ENCODE peak calls at places on chromosome 14, in six cellular contexts. R is right lobe of liver, Y is sigmoid colon, L is adrenal gland, E is prostate gland, M is A549. O is an unnamed sample.

GRCh38 chr14:70907996-70908917 is 998 bp downstream of the PCNX1 start:
- DNase-seq in R (peak), Y (peak), L (peak), E (peak), M (peak), O (peak)

GRCh38 chr14:90513151-90514014 is 116.6 kb downstream of the CALM1 start:
- DNase-seq in R (no peak), Y (peak), L (no peak), E (peak), M (peak), O (no peak)

GRCh38 chr14:24986206-24986893 is 63.6 kb downstream of the STXBP6 start:
- DNase-seq in R (no peak), Y (peak), L (no peak), E (no peak), M (no peak), O (no peak)

GRCh38 chr14:71155743-71156142 is 248.5 kb downstream of the PCNX1 start:
- DNase-seq in R (no peak), Y (peak), L (peak), E (no peak), M (no peak), O (no peak)

GRCh38 chr14:99571303-99571986 is 32.6 kb downstream of the CCDC85C start:
- DNase-seq in R (peak), Y (peak), L (no peak), E (peak), M (no peak), O (no peak)

GRCh38 chr14:65966188-65966587 is 520.0 kb upstream of the CCDC196 start:
- DNase-seq in R (no peak), Y (no peak), L (no peak), E (no peak), M (no peak), O (no peak)

GRCh38 chr14:68590233-68590535 is 202.7 kb downstream of the ZFP36L1 start:
- DNase-seq in R (no peak), Y (no peak), L (no peak), E (peak), M (no peak), O (no peak)

GRCh38 chr14:91607322-91608047 is 97.4 kb upstream of the PPP4R3A start:
- DNase-seq in R (no peak), Y (no peak), L (no peak), E (no peak), M (no peak), O (no peak)

GRCh38 chr14:85471156-85471555 is 58.8 kb upstream of the FLRT2 start:
- DNase-seq in R (no peak), Y (no peak), L (no peak), E (no peak), M (no peak), O (no peak)

GRCh38 chr14:50225067-50225973 is 6.1 kb downstream of the SOS2 start:
- DNase-seq in R (no peak), Y (no peak), L (no peak), E (no peak), M (no peak), O (no peak)

GRCh38 chr14:91284791-91285548 is 40.5 kb upstream of the GPR68 start:
- DNase-seq in R (no peak), Y (no peak), L (no peak), E (no peak), M (no peak), O (no peak)

GRCh38 chr14:71362920-71363584 is 455.8 kb downstream of the PCNX1 start:
- DNase-seq in R (no peak), Y (no peak), L (no peak), E (no peak), M (no peak), O (no peak)

GRCh38 chr14:64278458-64278857 is 15.7 kb downstream of the ESR2 start:
- DNase-seq in R (no peak), Y (no peak), L (no peak), E (no peak), M (no peak), O (no peak)

DNA sequence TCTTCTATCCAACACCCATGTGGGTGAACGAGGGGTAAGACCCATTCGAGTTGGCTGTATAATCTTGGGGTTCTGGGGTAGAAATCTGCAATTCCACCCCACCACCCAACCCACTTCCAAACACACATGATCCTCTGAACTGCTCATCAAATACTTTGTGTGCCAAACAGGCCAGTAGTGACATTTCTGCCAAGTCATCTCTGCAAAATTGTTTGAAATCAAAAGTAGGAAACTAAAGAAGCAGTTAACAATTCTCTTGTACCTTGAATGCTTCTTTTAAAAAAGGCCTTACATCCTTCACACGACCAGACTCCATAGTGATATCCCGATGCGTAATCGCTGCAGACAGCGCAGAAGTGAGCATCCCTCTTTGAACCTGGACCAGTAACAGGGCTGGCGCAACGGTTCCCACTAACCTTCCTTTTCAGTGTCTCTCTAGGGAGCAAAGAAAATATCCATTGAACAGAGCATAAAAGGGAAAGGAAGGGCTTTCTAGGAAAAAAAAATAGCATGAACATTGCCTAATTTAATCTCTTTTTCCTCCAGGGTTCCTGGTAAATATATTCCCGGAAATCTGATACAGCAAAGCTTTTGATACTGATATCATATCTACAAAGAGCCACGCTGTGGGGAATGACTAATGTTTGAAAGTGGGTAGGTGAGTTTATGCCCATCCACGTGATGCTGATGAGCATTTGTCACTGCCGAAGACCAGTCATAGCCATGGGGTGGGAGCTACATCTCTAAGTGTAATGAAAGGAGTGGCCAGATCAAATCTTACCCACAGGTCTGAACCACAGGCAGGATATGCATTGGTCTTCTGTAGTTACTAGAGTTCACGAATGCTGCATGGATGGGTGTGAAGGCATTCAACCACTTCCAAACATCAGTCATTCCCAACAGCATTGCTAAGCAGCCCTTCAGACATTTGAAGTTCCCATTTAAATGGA is 14.2 kb downstream of the ESR2 start:
- DNase-seq in R (no peak), Y (no peak), L (no peak), E (no peak), M (peak), O (no peak)
- TF ChIP-seq POLR2A in R (no peak), Y (no peak), L (no peak), E (no peak), M (no peak), O (no peak)

GRCh38 chr14:64501326-64502171 is 2.1 kb downstream of the ZBTB25 start:
- DNase-seq in R (peak), Y (peak), L (peak), E (peak), M (peak), O (no peak)
- TF ChIP-seq POLR2A in R (peak), Y (no peak), L (no peak), E (peak), M (no peak), O (no peak)

GRCh38 chr14:75343914-75344313 is 65.3 kb downstream of the FOS start:
- DNase-seq in R (no peak), Y (no peak), L (no peak), E (no peak), M (no peak), O (no peak)
- TF ChIP-seq POLR2A in R (no peak), Y (no peak), L (no peak), E (no peak), M (no peak), O (no peak)

GRCh38 chr14:58239259-58240210 is 5.1 kb upstream of the PSMA3 start:
- DNase-seq in R (peak), Y (peak), L (peak), E (peak), M (peak), O (peak)

GRCh38 chr14:58243790-58244555 is 670 bp upstream of the PSMA3 start:
- DNase-seq in R (no peak), Y (no peak), L (no peak), E (no peak), M (peak), O (no peak)

DNA sequence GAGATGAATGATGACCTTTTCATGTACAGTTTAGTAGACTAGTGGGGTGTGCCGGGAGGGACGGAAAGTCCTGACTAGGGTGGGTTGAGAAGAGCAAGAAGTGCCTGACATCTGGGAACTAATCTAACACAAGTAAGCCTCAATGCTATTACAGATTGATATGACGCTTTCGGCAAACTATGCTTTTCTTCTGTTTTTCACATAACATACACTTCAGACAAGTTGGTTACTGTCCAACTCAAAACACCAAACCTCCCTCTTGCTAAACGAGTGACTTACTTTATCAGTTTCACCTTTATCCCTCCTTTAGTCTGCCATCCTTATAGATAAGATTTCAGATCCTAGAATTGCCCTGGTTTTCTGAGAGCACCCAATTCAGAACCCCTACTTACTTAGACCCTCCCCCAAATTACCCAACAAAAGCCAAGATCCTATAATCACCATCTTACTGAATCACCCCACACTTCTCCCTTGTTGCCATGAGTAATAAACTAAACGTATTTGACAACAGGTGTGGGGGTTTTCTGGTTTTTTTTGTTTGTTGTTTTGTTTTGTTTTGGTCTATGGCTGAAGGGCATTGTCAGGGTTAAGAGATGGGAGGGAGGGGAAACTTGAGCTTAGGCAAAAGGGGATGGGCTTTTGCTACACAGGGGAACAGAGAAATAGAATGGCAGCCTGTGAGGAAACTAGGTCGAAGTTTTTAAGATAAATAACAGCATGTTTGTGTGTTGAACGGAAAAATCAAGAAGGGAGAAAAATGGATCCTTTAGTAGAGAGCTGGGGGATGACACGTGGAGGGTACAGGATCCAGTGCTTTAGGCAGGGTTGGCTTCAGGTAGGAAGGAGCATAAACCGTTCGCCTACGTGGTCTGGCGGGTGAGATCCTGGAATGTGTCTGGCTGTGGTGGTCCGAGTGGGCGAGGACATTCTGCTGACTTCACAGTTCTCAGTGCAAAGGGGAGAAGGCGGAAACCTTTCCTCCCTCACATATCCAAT is 6.1 kb upstream of the PSMA3 start:
- DNase-seq in R (no peak), Y (no peak), L (no peak), E (no peak), M (no peak), O (no peak)
- TF ChIP-seq POLR2A in R (no peak), Y (no peak), L (no peak), E (no peak), M (no peak), O (no peak)

GRCh38 chr14:92651793-92652382 is 96.5 kb downstream of the LGMN start:
- DNase-seq in R (peak), Y (peak), L (peak), E (no peak), M (no peak), O (peak)
- TF ChIP-seq POLR2A in R (peak), Y (no peak), L (no peak), E (no peak), M (no peak), O (no peak)

GRCh38 chr14:61561657-61562276 is 133.5 kb upstream of the HIF1A start:
- DNase-seq in R (peak), Y (peak), L (peak), E (peak), M (peak), O (peak)
- TF ChIP-seq POLR2A in R (no peak), Y (no peak), L (no peak), E (no peak), M (no peak), O (no peak)